ENCODE peak calls at places on chromosome 13, in four cellular contexts. One of them, this sample, is unnamed.

GRCh38 chr13:68748038-68748437 is 1359.6 kb upstream of the ATXN8OS start:
- DNase-seq in GM06990: no peak
- DNase-seq in neural progenitor cell: no peak
- DNase-seq in astrocyte of the spinal cord: peak
- DNase-seq in this sample: no peak

GRCh38 chr13:32425158-32425557 is 2.8 kb downstream of the N4BP2L1 start:
- DNase-seq in GM06990: no peak
- DNase-seq in neural progenitor cell: no peak
- DNase-seq in astrocyte of the spinal cord: no peak
- DNase-seq in this sample: no peak

GRCh38 chr13:105513448-105513847 is 1022.0 kb downstream of the EFNB2 start:
- DNase-seq in GM06990: no peak
- DNase-seq in neural progenitor cell: peak
- DNase-seq in astrocyte of the spinal cord: no peak
- DNase-seq in this sample: no peak

GRCh38 chr13:109655611-109656010 is 130.8 kb downstream of the IRS2 start:
- DNase-seq in GM06990: no peak
- DNase-seq in neural progenitor cell: no peak
- DNase-seq in astrocyte of the spinal cord: no peak
- DNase-seq in this sample: no peak

GRCh38 chr13:44404261-44405139 is 30.9 kb downstream of the SERP2 start:
- DNase-seq in GM06990: no peak
- DNase-seq in neural progenitor cell: peak
- DNase-seq in astrocyte of the spinal cord: no peak
- DNase-seq in this sample: no peak

GRCh38 chr13:92137519-92137918 is 739.1 kb downstream of the GPC5 start:
- DNase-seq in GM06990: no peak
- DNase-seq in neural progenitor cell: peak
- DNase-seq in astrocyte of the spinal cord: no peak
- DNase-seq in this sample: peak

GRCh38 chr13:78121459-78122348 is 203.1 kb upstream of the EDNRB start:
- DNase-seq in GM06990: peak
- DNase-seq in neural progenitor cell: peak
- DNase-seq in astrocyte of the spinal cord: peak
- DNase-seq in this sample: peak

GRCh38 chr13:21717817-21718216 is 46.9 kb downstream of the FGF9 start:
- DNase-seq in GM06990: no peak
- DNase-seq in neural progenitor cell: peak
- DNase-seq in astrocyte of the spinal cord: no peak
- DNase-seq in this sample: no peak

GRCh38 chr13:67078062-67078461 is 152.1 kb downstream of the PCDH9 start:
- DNase-seq in GM06990: no peak
- DNase-seq in neural progenitor cell: no peak
- DNase-seq in astrocyte of the spinal cord: no peak
- DNase-seq in this sample: no peak

GRCh38 chr13:53206455-53206854 is 177.8 kb downstream of the OLFM4 start:
- DNase-seq in GM06990: no peak
- DNase-seq in neural progenitor cell: no peak
- DNase-seq in astrocyte of the spinal cord: no peak
- DNase-seq in this sample: peak

GRCh38 chr13:78370231-78370630 is 233.1 kb downstream of the POU4F1 start:
- DNase-seq in GM06990: no peak
- DNase-seq in neural progenitor cell: peak
- DNase-seq in astrocyte of the spinal cord: no peak
- DNase-seq in this sample: no peak

GRCh38 chr13:93086329-93086728 is 140.3 kb upstream of the GPC6 start:
- DNase-seq in GM06990: no peak
- DNase-seq in neural progenitor cell: no peak
- DNase-seq in astrocyte of the spinal cord: no peak
- DNase-seq in this sample: no peak

GRCh38 chr13:32905063-32905863 is 111.0 kb upstream of the KL start:
- DNase-seq in GM06990: peak
- DNase-seq in neural progenitor cell: no peak
- DNase-seq in astrocyte of the spinal cord: no peak
- DNase-seq in this sample: no peak

GRCh38 chr13:109400625-109401257 is 385.6 kb downstream of the IRS2 start:
- DNase-seq in GM06990: no peak
- DNase-seq in neural progenitor cell: peak
- DNase-seq in astrocyte of the spinal cord: no peak
- DNase-seq in this sample: no peak

GRCh38 chr13:30618186-30618937 is 642 bp downstream of the USPL1 start:
- DNase-seq in GM06990: peak
- DNase-seq in neural progenitor cell: peak
- DNase-seq in astrocyte of the spinal cord: no peak
- DNase-seq in this sample: no peak

GRCh38 chr13:20128459-20128927 is 32.4 kb downstream of the GJA3 start:
- DNase-seq in GM06990: no peak
- DNase-seq in neural progenitor cell: peak
- DNase-seq in astrocyte of the spinal cord: no peak
- DNase-seq in this sample: no peak
- TF ChIP-seq CTCF in GM06990: peak
- TF ChIP-seq CTCF in neural progenitor cell: peak
- TF ChIP-seq CTCF in astrocyte of the spinal cord: peak
- TF ChIP-seq CTCF in this sample: no peak

GRCh38 chr13:98141091-98141490 is 1.8 kb upstream of the FARP1 start:
- DNase-seq in GM06990: no peak
- DNase-seq in neural progenitor cell: no peak
- DNase-seq in astrocyte of the spinal cord: no peak
- DNase-seq in this sample: no peak

GRCh38 chr13:98141509-98141908 is 1.4 kb upstream of the FARP1 start:
- DNase-seq in GM06990: no peak
- DNase-seq in neural progenitor cell: peak
- DNase-seq in astrocyte of the spinal cord: no peak
- DNase-seq in this sample: no peak

GRCh38 chr13:98143157-98143553 is 261 bp downstream of the FARP1 start:
- DNase-seq in GM06990: no peak
- DNase-seq in neural progenitor cell: no peak
- DNase-seq in astrocyte of the spinal cord: no peak
- DNase-seq in this sample: no peak

GRCh38 chr13:98142427-98143156 is at the start of gene FARP1:
- DNase-seq in GM06990: peak
- DNase-seq in neural progenitor cell: peak
- DNase-seq in astrocyte of the spinal cord: peak
- DNase-seq in this sample: peak

GRCh38 chr13:98141938-98142426 is 912 bp upstream of the FARP1 start:
- DNase-seq in GM06990: no peak
- DNase-seq in neural progenitor cell: peak
- DNase-seq in astrocyte of the spinal cord: no peak
- DNase-seq in this sample: no peak
- H3K4me3 ChIP-seq in GM06990: peak
- H3K4me3 ChIP-seq in neural progenitor cell: peak
- H3K4me3 ChIP-seq in astrocyte of the spinal cord: peak
- H3K4me3 ChIP-seq in this sample: peak

DNA sequence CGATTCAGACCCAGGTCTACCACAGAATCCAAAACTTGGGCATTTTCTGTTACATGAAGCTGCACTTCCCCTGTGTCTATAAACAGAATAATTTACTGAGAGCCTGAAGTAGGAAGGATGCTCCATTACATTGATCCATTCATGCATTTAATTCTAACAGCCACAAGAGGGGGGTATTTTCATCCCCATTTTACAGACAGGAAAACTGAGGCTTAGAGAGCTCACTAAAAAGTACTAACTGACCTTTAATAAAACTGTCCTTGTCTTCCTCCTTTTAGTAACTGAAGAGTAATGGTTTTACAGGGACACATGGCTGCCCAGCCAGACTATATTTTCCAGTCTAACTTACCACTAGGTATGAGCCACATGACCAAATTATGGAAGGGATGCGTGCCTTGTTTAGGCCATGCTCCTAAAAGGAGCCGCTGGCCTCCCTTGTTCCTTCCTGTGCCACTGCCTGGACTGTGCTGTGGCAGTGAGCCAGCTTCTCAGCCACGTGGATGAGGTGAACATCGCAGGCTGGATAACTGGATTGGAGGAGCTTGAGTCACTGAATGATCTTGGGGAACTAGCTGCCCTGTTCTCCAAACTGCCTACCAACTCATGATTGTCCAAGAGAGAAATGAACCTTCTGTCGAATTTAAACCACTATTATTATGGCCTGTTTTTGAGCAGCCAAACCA is 108.3 kb downstream of the DOCK9 start:
- DNase-seq in GM06990: no peak
- DNase-seq in neural progenitor cell: no peak
- DNase-seq in astrocyte of the spinal cord: no peak
- DNase-seq in this sample: peak
- TF ChIP-seq CTCF in GM06990: peak
- TF ChIP-seq CTCF in neural progenitor cell: peak
- TF ChIP-seq CTCF in astrocyte of the spinal cord: peak
- TF ChIP-seq CTCF in this sample: peak

GRCh38 chr13:26254583-26255102 is 714 bp downstream of the CDK8 start:
- DNase-seq in GM06990: peak
- DNase-seq in neural progenitor cell: peak
- DNase-seq in astrocyte of the spinal cord: peak
- DNase-seq in this sample: peak

GRCh38 chr13:26253787-26254582 is at the start of gene CDK8:
- DNase-seq in GM06990: peak
- DNase-seq in neural progenitor cell: peak
- DNase-seq in astrocyte of the spinal cord: peak
- DNase-seq in this sample: peak

GRCh38 chr13:26259634-26260033 is 5.7 kb downstream of the CDK8 start:
- DNase-seq in GM06990: no peak
- DNase-seq in neural progenitor cell: no peak
- DNase-seq in astrocyte of the spinal cord: no peak
- DNase-seq in this sample: no peak

GRCh38 chr13:26255717-26256277 is 1.9 kb downstream of the CDK8 start:
- DNase-seq in GM06990: peak
- DNase-seq in neural progenitor cell: no peak
- DNase-seq in astrocyte of the spinal cord: peak
- DNase-seq in this sample: peak

DNA sequence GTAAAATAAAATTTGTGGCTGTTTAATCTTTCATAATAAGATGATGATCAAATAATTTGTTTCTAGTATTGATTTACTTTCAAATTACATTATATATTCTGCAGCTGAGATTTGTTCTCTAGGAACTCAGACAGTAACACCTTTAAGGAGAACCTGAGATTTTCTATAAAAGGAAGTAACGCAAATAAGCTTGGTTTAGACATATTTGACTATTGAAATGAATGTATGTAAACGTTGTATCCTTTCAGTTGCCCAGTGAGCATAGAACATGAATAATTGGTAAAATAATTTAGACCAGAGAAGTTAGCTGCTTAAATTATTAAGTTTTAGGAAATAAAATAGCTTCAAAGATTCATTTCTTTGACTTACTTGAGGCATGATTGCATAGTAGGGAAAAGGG is 3.1 kb downstream of the CDK8 start:
- DNase-seq in GM06990: peak
- DNase-seq in neural progenitor cell: no peak
- DNase-seq in astrocyte of the spinal cord: no peak
- DNase-seq in this sample: no peak
- H3K4me3 ChIP-seq in GM06990: no peak
- H3K4me3 ChIP-seq in neural progenitor cell: peak
- H3K4me3 ChIP-seq in astrocyte of the spinal cord: no peak
- H3K4me3 ChIP-seq in this sample: no peak

GRCh38 chr13:65881561-65882155 is 1348.5 kb downstream of the PCDH9 start:
- DNase-seq in GM06990: no peak
- DNase-seq in neural progenitor cell: no peak
- DNase-seq in astrocyte of the spinal cord: no peak
- DNase-seq in this sample: no peak

DNA sequence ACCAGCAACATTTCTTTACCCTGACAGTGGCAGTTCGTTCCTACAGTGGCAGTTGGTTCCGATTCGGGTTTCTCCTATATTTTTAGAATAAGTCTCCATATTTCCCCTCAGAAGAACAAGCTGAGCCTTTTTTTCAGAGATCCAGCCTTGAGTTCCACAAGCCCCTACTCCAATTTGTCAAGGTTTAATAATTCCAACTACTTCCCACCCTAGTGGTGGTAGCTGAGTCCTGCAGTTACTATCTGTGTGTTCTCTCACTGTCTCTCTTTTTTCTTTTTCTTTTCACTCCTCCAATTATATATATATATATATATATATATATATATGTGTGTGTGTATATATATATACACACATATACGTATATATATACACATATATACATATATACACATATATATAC is 1347.3 kb downstream of the PCDH9 start:
- DNase-seq in GM06990: no peak
- DNase-seq in neural progenitor cell: no peak
- DNase-seq in astrocyte of the spinal cord: no peak
- DNase-seq in this sample: no peak
- TF ChIP-seq CTCF in GM06990: no peak
- TF ChIP-seq CTCF in neural progenitor cell: peak
- TF ChIP-seq CTCF in astrocyte of the spinal cord: no peak
- TF ChIP-seq CTCF in this sample: peak

DNA sequence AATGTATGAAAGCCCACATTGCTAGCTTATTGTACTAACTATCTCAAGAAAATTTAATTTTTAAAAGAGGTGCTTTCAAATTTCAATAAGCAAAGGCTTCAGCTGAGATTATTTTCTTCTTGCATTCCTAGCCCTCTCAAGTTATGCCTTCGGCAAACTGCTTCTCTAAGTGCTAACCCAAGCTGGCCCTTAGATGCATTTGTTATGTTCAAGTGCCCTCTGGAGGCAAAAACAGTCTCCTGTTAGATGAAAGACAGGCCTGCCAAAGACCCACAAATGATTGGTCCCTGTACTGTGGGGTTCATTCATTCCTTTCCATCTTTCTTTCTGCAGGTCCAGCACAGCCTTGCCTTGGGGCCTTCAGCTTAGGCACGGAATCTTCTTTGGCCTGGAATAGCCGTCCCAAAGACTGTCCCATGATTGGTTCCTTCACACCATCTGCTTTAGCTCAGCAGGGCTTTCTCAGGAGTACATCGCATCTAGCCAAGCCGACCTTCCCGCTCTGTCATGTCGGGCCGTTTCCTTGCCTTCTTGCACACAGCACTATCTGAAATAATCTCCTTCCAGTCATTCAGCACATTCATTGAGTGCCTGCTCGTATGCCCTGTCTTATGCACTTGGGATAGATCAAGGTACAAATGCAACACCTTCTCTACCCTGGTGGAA is 26.4 kb upstream of the TPTE2 start:
- DNase-seq in GM06990: peak
- DNase-seq in neural progenitor cell: no peak
- DNase-seq in astrocyte of the spinal cord: peak
- DNase-seq in this sample: peak
- H3K4me3 ChIP-seq in GM06990: no peak
- H3K4me3 ChIP-seq in neural progenitor cell: no peak
- H3K4me3 ChIP-seq in astrocyte of the spinal cord: no peak
- H3K4me3 ChIP-seq in this sample: no peak

GRCh38 chr13:85508683-85509329 is 290.4 kb downstream of the SLITRK6 start:
- DNase-seq in GM06990: no peak
- DNase-seq in neural progenitor cell: no peak
- DNase-seq in astrocyte of the spinal cord: no peak
- DNase-seq in this sample: peak
- TF ChIP-seq CTCF in GM06990: no peak
- TF ChIP-seq CTCF in neural progenitor cell: no peak
- TF ChIP-seq CTCF in astrocyte of the spinal cord: no peak
- TF ChIP-seq CTCF in this sample: no peak

GRCh38 chr13:106530907-106531520 is 4.4 kb downstream of the EFNB2 start:
- DNase-seq in GM06990: no peak
- DNase-seq in neural progenitor cell: peak
- DNase-seq in astrocyte of the spinal cord: peak
- DNase-seq in this sample: no peak

GRCh38 chr13:106533940-106534843 is 1.3 kb downstream of the EFNB2 start:
- DNase-seq in GM06990: peak
- DNase-seq in neural progenitor cell: peak
- DNase-seq in astrocyte of the spinal cord: peak
- DNase-seq in this sample: peak

GRCh38 chr13:106530209-106530906 is 5.1 kb downstream of the EFNB2 start:
- DNase-seq in GM06990: no peak
- DNase-seq in neural progenitor cell: peak
- DNase-seq in astrocyte of the spinal cord: no peak
- DNase-seq in this sample: no peak

GRCh38 chr13:106533101-106533939 is 2.1 kb downstream of the EFNB2 start:
- DNase-seq in GM06990: peak
- DNase-seq in neural progenitor cell: peak
- DNase-seq in astrocyte of the spinal cord: peak
- DNase-seq in this sample: peak

GRCh38 chr13:106532111-106532929 is 3.1 kb downstream of the EFNB2 start:
- DNase-seq in GM06990: no peak
- DNase-seq in neural progenitor cell: peak
- DNase-seq in astrocyte of the spinal cord: peak
- DNase-seq in this sample: peak
- H3K4me3 ChIP-seq in GM06990: no peak
- H3K4me3 ChIP-seq in neural progenitor cell: peak
- H3K4me3 ChIP-seq in astrocyte of the spinal cord: peak
- H3K4me3 ChIP-seq in this sample: peak

This sample was measured in fibroblast of pulmonary artery.